ENCODE peak calls at places on chromosomes 3 and 15, in seven cellular contexts. Y is CD4-positive, alpha-beta memory T cell; N is naive thymus-derived CD4-positive, alpha-beta T cell; C is fibroblast of pulmonary artery; P is DMS 273 treated with DMSO at 0.1 percent for 48 hours; Q is activated CD4-positive, alpha-beta T cell treated with anti-CD3 and anti-CD28 coated beads for 4 hours; W is cardiac fibroblast. O is an unnamed sample.
A peak's percentile ranks its signal among the peaks of the same experiment; 100 is the strongest.

GRCh38 chr3:37072892-37073291 is 79.6 kb downstream of the MLH1 start:
- DNase-seq in Y (no peak), N (no peak), C (peak; percentile 89), P (no peak), Q (no peak), W (peak; percentile 86), O (no peak)

GRCh38 chr3:79018671-79019136 is 749.1 kb downstream of the ROBO1 start:
- DNase-seq in Y (no peak), N (peak; percentile 25), C (peak; percentile 70), P (no peak), Q (no peak), W (peak; percentile 78), O (no peak)

GRCh38 chr15:74302821-74303359 is 64.6 kb downstream of the CYP11A1 start:
- DNase-seq in Y (peak; percentile 22), N (no peak), C (peak; percentile 44), P (no peak), Q (peak; percentile 27), W (peak; percentile 48), O (no peak)

GRCh38 chr3:113222412-113223086 is 11.2 kb downstream of the BOC start:
- DNase-seq in Y (no peak), N (no peak), C (no peak), P (peak; percentile 25), Q (no peak), W (no peak), O (no peak)

GRCh38 chr3:81666502-81667121 is 94.8 kb downstream of the GBE1 start:
- DNase-seq in Y (no peak), N (no peak), C (peak; percentile 67), P (no peak), Q (no peak), W (peak; percentile 57), O (no peak)

GRCh38 chr3:152834354-152835310 is at the start of gene P2RY1:
- DNase-seq in Y (no peak), N (peak; percentile 51), C (peak; percentile 67), P (peak; percentile 73), Q (no peak), W (peak; percentile 60), O (no peak)

GRCh38 chr3:41000471-41000870 is 198.8 kb upstream of the CTNNB1 start:
- DNase-seq in Y (no peak), N (no peak), C (peak; percentile 36), P (no peak), Q (no peak), W (peak; percentile 61), O (no peak)

GRCh38 chr3:50487181-50487580 is 16.3 kb downstream of the CACNA2D2 start:
- DNase-seq in Y (no peak), N (no peak), C (no peak), P (no peak), Q (no peak), W (no peak), O (no peak)

GRCh38 chr3:40971191-40972168 is 227.8 kb upstream of the CTNNB1 start:
- DNase-seq in Y (no peak), N (peak; percentile 54), C (peak; percentile 99), P (no peak), Q (no peak), W (peak; percentile 97), O (no peak)

GRCh38 chr15:83582386-83582785 is 71.5 kb upstream of the ADAMTSL3 start:
- DNase-seq in Y (no peak), N (no peak), C (peak; percentile 47), P (no peak), Q (no peak), W (peak; percentile 21), O (no peak)

GRCh38 chr3:102979682-102980378 is 545.0 kb downstream of the ZPLD1 start:
- DNase-seq in Y (no peak), N (no peak), C (peak; percentile 94), P (peak; percentile 4), Q (no peak), W (peak; percentile 95), O (no peak)

GRCh38 chr3:81592101-81592500 is 169.3 kb downstream of the GBE1 start:
- DNase-seq in Y (no peak), N (no peak), C (peak; percentile 24), P (no peak), Q (no peak), W (peak; percentile 20), O (no peak)

GRCh38 chr15:68749365-68750141 is 71.1 kb downstream of the ANP32A start:
- DNase-seq in Y (no peak), N (no peak), C (peak; percentile 22), P (no peak), Q (no peak), W (peak; percentile 39), O (no peak)

GRCh38 chr15:69143756-69144436 is 16.5 kb upstream of the GLCE start:
- DNase-seq in Y (no peak), N (no peak), C (no peak), P (no peak), Q (no peak), W (no peak), O (no peak)

GRCh38 chr3:158278187-158278586 is 168.3 kb downstream of the RSRC1 start:
- DNase-seq in Y (no peak), N (no peak), C (no peak), P (no peak), Q (no peak), W (no peak), O (no peak)